ENCODE peak calls at places on chromosomes 12 and 14, in four cellular contexts. Q, D, O and T are unnamed samples.

GRCh38 chr12:3205742-3206519 is 128.8 kb downstream of the TSPAN9 start:
- DNase-seq in O (no peak), D (no peak), Q (no peak), T (no peak)

GRCh38 chr14:20143911-20144310 is 5.3 kb downstream of the OR4N5 start:
- DNase-seq in D (no peak), Q (no peak), O (no peak), T (no peak)

GRCh38 chr12:54459355-54459754 is 14.0 kb downstream of the GTSF1 start:
- DNase-seq in O (no peak), Q (no peak), D (no peak), T (no peak)

GRCh38 chr12:45200497-45201043 is 15.3 kb upstream of the ANO6 start:
- DNase-seq in Q (no peak), O (no peak), D (no peak), T (no peak)

GRCh38 chr12:2113501-2113912 is 60.7 kb downstream of the CACNA1C start:
- DNase-seq in D (no peak), O (no peak), Q (no peak), T (no peak)

GRCh38 chr12:94677778-94678177 is 27.4 kb upstream of the TMCC3 start:
- DNase-seq in Q (no peak), D (no peak), O (no peak), T (no peak)

GRCh38 chr14:51977075-51977474 is 12.3 kb upstream of the RTRAF start:
- DNase-seq in Q (no peak), O (no peak), D (no peak), T (no peak)

GRCh38 chr12:52011602-52012214 is 5.0 kb downstream of the TAMALIN start:
- DNase-seq in Q (no peak), O (no peak), D (no peak), T (no peak)

GRCh38 chr12:62640910-62641448 is 174.4 kb downstream of the MON2 start:
- DNase-seq in D (peak), Q (no peak), O (no peak), T (no peak)

GRCh38 chr12:95956557-95957145 is 13.5 kb downstream of the AMDHD1 start:
- DNase-seq in O (no peak), Q (no peak), D (no peak), T (no peak)

GRCh38 chr12:54734196-54734950 is 86.2 kb upstream of the DCD start:
- DNase-seq in Q (no peak), O (no peak), D (no peak), T (no peak)

GRCh38 chr14:41167040-41167439 is 439.6 kb upstream of the LRFN5 start:
- DNase-seq in Q (no peak), D (no peak), O (no peak), T (no peak)

GRCh38 chr12:33575346-33575745 is 135.7 kb upstream of the SYT10 start:
- DNase-seq in O (no peak), Q (no peak), D (no peak), T (no peak)

GRCh38 chr12:108691995-108692808 is 39.1 kb downstream of the CORO1C start:
- DNase-seq in O (no peak), Q (peak), D (peak), T (peak)

GRCh38 chr12:60148831-60149230 is 553.0 kb downstream of the SLC16A7 start:
- DNase-seq in D (peak), Q (no peak), O (no peak), T (no peak)

GRCh38 chr12:133130808-133131128 is 341 bp downstream of the ZNF10 start:
- DNase-seq in O (no peak), D (peak), Q (peak), T (no peak)

GRCh38 chr12:94174576-94174975 is 26.2 kb downstream of the PLXNC1 start:
- DNase-seq in O (no peak), D (no peak), Q (no peak), T (no peak)

GRCh38 chr12:129179941-129180340 is 326.7 kb downstream of the GLT1D1 start:
- DNase-seq in D (no peak), O (no peak), Q (no peak), T (no peak)

GRCh38 chr14:77133718-77134338 is 7.8 kb downstream of the ZDHHC22 start:
- DNase-seq in O (peak), D (peak), Q (peak), T (no peak)

GRCh38 chr12:70617450-70617849 is 19.8 kb downstream of the PTPRB start:
- DNase-seq in D (no peak), O (no peak), Q (no peak), T (no peak)

GRCh38 chr14:105919458-105920150 is 393.2 kb downstream of the TMEM121 start:
- DNase-seq in O (no peak), D (no peak), Q (no peak), T (no peak)

GRCh38 chr12:117850048-117850447 is 118.7 kb downstream of the KSR2 start:
- DNase-seq in Q (no peak), O (no peak), D (peak), T (no peak)

GRCh38 chr12:115172521-115172920 is 488.5 kb upstream of the TBX3 start:
- DNase-seq in Q (no peak), D (peak), O (no peak), T (no peak)

GRCh38 chr14:28756896-28757570 is 9.6 kb upstream of the FOXG1 start:
- DNase-seq in Q (peak), D (peak), O (no peak), T (no peak)

GRCh38 chr14:53971501-53971900 is 14.9 kb upstream of the BMP4 start:
- DNase-seq in D (no peak), Q (no peak), O (no peak), T (no peak)

GRCh38 chr12:12721251-12721689 is 4.1 kb downstream of the CDKN1B start:
- DNase-seq in O (no peak), D (peak), Q (no peak), T (no peak)

GRCh38 chr12:121214171-121214777 is 4.3 kb downstream of the P2RX4 start:
- DNase-seq in D (peak), Q (no peak), O (no peak), T (no peak)

GRCh38 chr14:56490379-56490778 is 89.2 kb upstream of the TMEM260 start:
- DNase-seq in O (no peak), Q (no peak), D (peak), T (no peak)